ENCODE peak calls at places on chromosome 19, in four cellular contexts. One of them, this sample, is unnamed.

GRCh38 chr19:47447470-47448359 is 24.0 kb downstream of the SLC8A2 start:
- DNase-seq in heart left ventricle: no peak
- DNase-seq in mesendoderm: peak
- DNase-seq in fibroblast of lung: peak
- DNase-seq in this sample: no peak

GRCh38 chr19:30649934-30650614 is 277.9 kb downstream of the ZNF536 start:
- DNase-seq in mesendoderm: peak
- DNase-seq in fibroblast of lung: peak
- DNase-seq in heart left ventricle: no peak
- DNase-seq in this sample: peak

GRCh38 chr19:18589380-18590272 is 1.0 kb downstream of the REX1BD start:
- DNase-seq in heart left ventricle: peak
- DNase-seq in fibroblast of lung: peak
- DNase-seq in mesendoderm: peak
- DNase-seq in this sample: peak

GRCh38 chr19:29545866-29546582 is 20.2 kb downstream of the VSTM2B start:
- DNase-seq in heart left ventricle: no peak
- DNase-seq in fibroblast of lung: no peak
- DNase-seq in mesendoderm: no peak
- DNase-seq in this sample: no peak

GRCh38 chr19:14699641-14700040 is 9.8 kb downstream of the ZNF333 start:
- DNase-seq in heart left ventricle: no peak
- DNase-seq in mesendoderm: no peak
- DNase-seq in fibroblast of lung: no peak
- DNase-seq in this sample: no peak

GRCh38 chr19:14516746-14517438 is 1.3 kb downstream of the DNAJB1 start:
- DNase-seq in heart left ventricle: no peak
- DNase-seq in fibroblast of lung: no peak
- DNase-seq in mesendoderm: no peak
- DNase-seq in this sample: no peak

GRCh38 chr19:16359964-16360363 is 35.3 kb downstream of the KLF2 start:
- DNase-seq in heart left ventricle: no peak
- DNase-seq in mesendoderm: no peak
- DNase-seq in fibroblast of lung: no peak
- DNase-seq in this sample: no peak

GRCh38 chr19:42135836-42136235 is 3.6 kb upstream of the POU2F2 start:
- DNase-seq in mesendoderm: no peak
- DNase-seq in fibroblast of lung: no peak
- DNase-seq in heart left ventricle: no peak
- DNase-seq in this sample: no peak

GRCh38 chr19:49335071-49335783 is at the start of gene CD37:
- DNase-seq in heart left ventricle: no peak
- DNase-seq in mesendoderm: no peak
- DNase-seq in fibroblast of lung: no peak
- DNase-seq in this sample: no peak
- H3K4me3 ChIP-seq in heart left ventricle: peak
- H3K4me3 ChIP-seq in mesendoderm: no peak
- H3K4me3 ChIP-seq in fibroblast of lung: no peak
- H3K4me3 ChIP-seq in this sample: no peak

DNA sequence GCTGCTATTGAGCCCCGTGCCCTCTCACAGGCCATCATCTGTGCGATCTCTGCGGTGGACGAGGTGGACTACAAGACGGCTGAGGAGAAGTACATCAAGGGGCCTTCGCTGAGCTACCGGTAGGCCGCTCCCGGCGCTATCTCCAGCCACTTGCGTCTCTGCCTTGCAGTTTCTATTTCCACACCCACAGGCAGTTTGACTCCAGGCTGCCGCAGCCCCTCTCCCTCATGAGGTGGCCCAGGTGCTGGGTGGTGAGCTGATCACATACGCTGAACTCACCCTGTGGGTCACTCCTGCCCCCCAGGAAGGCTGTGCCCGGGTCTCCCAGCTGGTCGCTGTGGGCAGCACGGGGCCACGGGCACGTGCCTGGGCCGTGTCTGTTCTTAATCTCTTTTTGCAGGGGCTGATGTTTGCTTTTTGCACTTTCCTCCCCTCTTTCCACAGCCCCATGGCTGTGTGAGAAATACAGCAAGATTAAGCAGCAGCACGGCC is 10.6 kb upstream of the NDUFS7 start:
- DNase-seq in mesendoderm: no peak
- DNase-seq in fibroblast of lung: no peak
- DNase-seq in heart left ventricle: no peak
- DNase-seq in this sample: no peak
- H3K4me3 ChIP-seq in mesendoderm: no peak
- H3K4me3 ChIP-seq in fibroblast of lung: no peak
- H3K4me3 ChIP-seq in heart left ventricle: no peak
- H3K4me3 ChIP-seq in this sample: no peak

GRCh38 chr19:33507021-33507956 is 14.3 kb downstream of the PEPD start:
- DNase-seq in mesendoderm: no peak
- DNase-seq in heart left ventricle: peak
- DNase-seq in fibroblast of lung: no peak
- DNase-seq in this sample: no peak

GRCh38 chr19:33505168-33505567 is 16.4 kb downstream of the PEPD start:
- DNase-seq in fibroblast of lung: no peak
- DNase-seq in heart left ventricle: peak
- DNase-seq in mesendoderm: no peak
- DNase-seq in this sample: no peak

GRCh38 chr19:33503791-33504444 is 17.7 kb downstream of the PEPD start:
- DNase-seq in mesendoderm: no peak
- DNase-seq in fibroblast of lung: no peak
- DNase-seq in heart left ventricle: peak
- DNase-seq in this sample: no peak

GRCh38 chr19:33506498-33506897 is 15.1 kb downstream of the PEPD start:
- DNase-seq in mesendoderm: no peak
- DNase-seq in heart left ventricle: no peak
- DNase-seq in fibroblast of lung: no peak
- DNase-seq in this sample: no peak

DNA sequence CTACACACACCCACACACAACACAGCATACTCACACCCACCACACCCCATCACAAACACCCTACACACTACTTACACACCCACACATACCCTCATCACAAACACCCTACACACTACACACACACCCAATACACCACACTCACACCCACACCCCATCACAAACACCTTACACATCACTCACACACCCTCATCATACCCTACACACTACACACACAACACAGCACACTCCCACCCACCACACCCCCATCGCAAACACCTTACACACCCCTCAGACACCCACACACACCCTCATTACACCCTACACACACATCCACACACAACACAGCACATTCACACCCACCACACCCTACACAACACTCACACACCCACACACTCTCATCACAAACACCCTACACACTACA is 15.8 kb downstream of the PEPD start:
- DNase-seq in mesendoderm: no peak
- DNase-seq in heart left ventricle: no peak
- DNase-seq in fibroblast of lung: no peak
- DNase-seq in this sample: no peak
- H3K4me3 ChIP-seq in mesendoderm: no peak
- H3K4me3 ChIP-seq in heart left ventricle: no peak
- H3K4me3 ChIP-seq in fibroblast of lung: no peak
- H3K4me3 ChIP-seq in this sample: no peak

DNA sequence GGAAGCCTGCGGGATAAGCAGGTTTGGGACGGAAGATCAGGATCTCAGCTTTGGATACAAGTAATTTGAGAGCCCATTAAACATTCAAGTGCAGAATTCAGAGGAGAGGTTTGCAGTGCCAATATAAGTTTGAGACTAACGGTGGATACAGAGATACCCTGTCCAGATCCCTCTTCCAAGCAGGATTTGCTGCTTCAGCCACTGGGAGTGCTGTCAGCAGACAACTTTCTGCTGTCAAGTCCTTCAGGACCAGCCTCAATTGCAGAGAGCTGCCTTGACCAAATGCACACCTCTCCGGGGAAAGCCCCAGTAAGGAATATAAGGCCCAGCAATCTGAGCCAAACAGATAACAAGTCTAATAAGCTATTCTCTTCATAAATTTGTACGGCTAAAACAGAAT is 46.1 kb upstream of the ZNF780A start:
- DNase-seq in mesendoderm: no peak
- DNase-seq in heart left ventricle: no peak
- DNase-seq in fibroblast of lung: no peak
- DNase-seq in this sample: no peak
- H3K4me3 ChIP-seq in mesendoderm: no peak
- H3K4me3 ChIP-seq in heart left ventricle: no peak
- H3K4me3 ChIP-seq in fibroblast of lung: no peak
- H3K4me3 ChIP-seq in this sample: no peak

GRCh38 chr19:51415187-51415586 is 2.3 kb downstream of the SIGLEC10 start:
- DNase-seq in heart left ventricle: no peak
- DNase-seq in mesendoderm: no peak
- DNase-seq in fibroblast of lung: no peak
- DNase-seq in this sample: no peak

GRCh38 chr19:51421229-51422052 is 4.0 kb upstream of the SIGLEC10 start:
- DNase-seq in mesendoderm: peak
- DNase-seq in fibroblast of lung: no peak
- DNase-seq in heart left ventricle: no peak
- DNase-seq in this sample: no peak

GRCh38 chr19:51417807-51418152 is 338 bp upstream of the SIGLEC10 start:
- DNase-seq in fibroblast of lung: no peak
- DNase-seq in mesendoderm: no peak
- DNase-seq in heart left ventricle: no peak
- DNase-seq in this sample: no peak

GRCh38 chr19:51418707-51419106 is 1.3 kb upstream of the SIGLEC10 start:
- DNase-seq in heart left ventricle: no peak
- DNase-seq in fibroblast of lung: no peak
- DNase-seq in mesendoderm: no peak
- DNase-seq in this sample: no peak

GRCh38 chr19:51417107-51417806 is at the start of gene SIGLEC10:
- DNase-seq in mesendoderm: no peak
- DNase-seq in heart left ventricle: peak
- DNase-seq in fibroblast of lung: no peak
- DNase-seq in this sample: no peak
- H3K4me3 ChIP-seq in mesendoderm: no peak
- H3K4me3 ChIP-seq in heart left ventricle: no peak
- H3K4me3 ChIP-seq in fibroblast of lung: no peak
- H3K4me3 ChIP-seq in this sample: no peak

GRCh38 chr19:3605361-3605760 is 1.3 kb downstream of the TBXA2R start:
- DNase-seq in heart left ventricle: no peak
- DNase-seq in fibroblast of lung: no peak
- DNase-seq in mesendoderm: no peak
- DNase-seq in this sample: no peak
- H3K4me3 ChIP-seq in heart left ventricle: peak
- H3K4me3 ChIP-seq in fibroblast of lung: peak
- H3K4me3 ChIP-seq in mesendoderm: no peak
- H3K4me3 ChIP-seq in this sample: no peak

DNA sequence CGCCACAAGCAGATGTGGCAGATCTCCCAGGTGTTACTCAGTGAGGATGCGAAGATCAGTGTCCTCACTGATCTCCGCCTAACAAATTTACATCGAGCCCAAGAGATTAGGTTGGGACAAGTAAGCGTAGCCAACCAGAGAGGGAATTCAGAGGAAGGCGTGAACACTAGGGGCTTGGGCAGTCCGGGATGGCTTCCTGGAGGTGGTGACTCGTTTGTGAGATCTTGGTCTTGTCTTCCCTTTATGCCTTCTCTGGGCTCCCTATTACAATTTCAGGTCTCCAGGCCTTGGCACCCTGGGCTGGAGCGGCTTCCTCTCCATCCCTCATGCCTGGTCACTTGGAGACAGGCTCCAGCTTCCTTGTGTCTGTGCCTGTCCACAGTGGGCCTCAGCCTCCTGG is 6.2 kb downstream of the SF3A2 start:
- DNase-seq in fibroblast of lung: no peak
- DNase-seq in heart left ventricle: no peak
- DNase-seq in mesendoderm: no peak
- DNase-seq in this sample: no peak
- H3K4me3 ChIP-seq in fibroblast of lung: no peak
- H3K4me3 ChIP-seq in heart left ventricle: no peak
- H3K4me3 ChIP-seq in mesendoderm: no peak
- H3K4me3 ChIP-seq in this sample: no peak

GRCh38 chr19:13262450-13262849 is 112.2 kb downstream of the IER2 start:
- DNase-seq in heart left ventricle: no peak
- DNase-seq in mesendoderm: peak
- DNase-seq in fibroblast of lung: peak
- DNase-seq in this sample: no peak
- H3K4me3 ChIP-seq in heart left ventricle: no peak
- H3K4me3 ChIP-seq in mesendoderm: no peak
- H3K4me3 ChIP-seq in fibroblast of lung: no peak
- H3K4me3 ChIP-seq in this sample: no peak

This sample was measured in thyroid gland.